ENCODE peak calls at places on chromosomes 16 and 17, in four cellular contexts. One of them, this sample, is unnamed.
A peak's percentile ranks its signal among the peaks of the same experiment; 100 is the strongest.

GRCh38 chr16:9846362-9847099 is 335.7 kb downstream of the GRIN2A start:
- DNase-seq in OCI-M1: no peak
- DNase-seq in fibroblast of lung: no peak
- DNase-seq in T-cell: no peak
- DNase-seq in this sample: no peak

GRCh38 chr17:44308320-44308818 is at the start of gene RUNDC3A:
- DNase-seq in OCI-M1: peak; percentile 79
- DNase-seq in fibroblast of lung: peak; percentile 75
- DNase-seq in T-cell: peak; percentile 75
- DNase-seq in this sample: peak; percentile 90

GRCh38 chr17:6555331-6556120 is 829 bp downstream of the PITPNM3 start:
- DNase-seq in OCI-M1: no peak
- DNase-seq in fibroblast of lung: no peak
- DNase-seq in T-cell: no peak
- DNase-seq in this sample: peak; percentile 36

GRCh38 chr16:3980311-3981111 is 100.0 kb upstream of the CREBBP start:
- DNase-seq in OCI-M1: no peak
- DNase-seq in fibroblast of lung: peak; percentile 77
- DNase-seq in T-cell: no peak
- DNase-seq in this sample: peak; percentile 66

GRCh38 chr17:1440921-1441320 is 15.1 kb downstream of the CRK start:
- DNase-seq in OCI-M1: no peak
- DNase-seq in fibroblast of lung: no peak
- DNase-seq in T-cell: no peak
- DNase-seq in this sample: no peak

GRCh38 chr17:42835732-42836131 is 2.5 kb downstream of the PSME3 start:
- DNase-seq in OCI-M1: no peak
- DNase-seq in fibroblast of lung: no peak
- DNase-seq in T-cell: no peak
- DNase-seq in this sample: no peak

GRCh38 chr17:31019004-31019403 is 48.2 kb downstream of the RNF135 start:
- DNase-seq in OCI-M1: no peak
- DNase-seq in fibroblast of lung: no peak
- DNase-seq in T-cell: no peak
- DNase-seq in this sample: no peak

GRCh38 chr16:87145181-87146176 is 171.7 kb downstream of the C16orf95 start:
- DNase-seq in OCI-M1: peak; percentile 2
- DNase-seq in fibroblast of lung: peak; percentile 67
- DNase-seq in T-cell: no peak
- DNase-seq in this sample: no peak

GRCh38 chr17:76261421-76262215 is 3.5 kb upstream of the UBALD2 start:
- DNase-seq in OCI-M1: no peak
- DNase-seq in fibroblast of lung: no peak
- DNase-seq in T-cell: no peak
- DNase-seq in this sample: no peak

GRCh38 chr16:82011199-82011641 is at the start of gene SDR42E1:
- DNase-seq in OCI-M1: no peak
- DNase-seq in fibroblast of lung: peak; percentile 27
- DNase-seq in T-cell: peak; percentile 68
- DNase-seq in this sample: no peak

GRCh38 chr16:1310832-1311200 is 1.4 kb downstream of the UBE2I start:
- DNase-seq in OCI-M1: no peak
- DNase-seq in fibroblast of lung: no peak
- DNase-seq in T-cell: peak; percentile 31
- DNase-seq in this sample: peak; percentile 45

GRCh38 chr17:3697157-3697515 is 1.2 kb upstream of the P2RX5 start:
- DNase-seq in OCI-M1: no peak
- DNase-seq in fibroblast of lung: no peak
- DNase-seq in T-cell: no peak
- DNase-seq in this sample: no peak

GRCh38 chr16:27245276-27246231 is 23.0 kb downstream of the NSMCE1 start:
- DNase-seq in OCI-M1: no peak
- DNase-seq in fibroblast of lung: peak; percentile 96
- DNase-seq in T-cell: no peak
- DNase-seq in this sample: peak; percentile 70

GRCh38 chr17:76672270-76672851 is 28.8 kb upstream of the ST6GALNAC1 start:
- DNase-seq in OCI-M1: peak; percentile 45
- DNase-seq in fibroblast of lung: no peak
- DNase-seq in T-cell: no peak
- DNase-seq in this sample: no peak

GRCh38 chr16:397135-397661 is at the start of gene NME4:
- DNase-seq in OCI-M1: peak; percentile 67
- DNase-seq in fibroblast of lung: no peak
- DNase-seq in T-cell: no peak
- DNase-seq in this sample: no peak

GRCh38 chr17:8447816-8448215 is 12.1 kb downstream of the NDEL1 start:
- DNase-seq in OCI-M1: peak; percentile 67
- DNase-seq in fibroblast of lung: no peak
- DNase-seq in T-cell: no peak
- DNase-seq in this sample: no peak

GRCh38 chr17:79645777-79646088 is 34.9 kb upstream of the RBFOX3 start:
- DNase-seq in OCI-M1: no peak
- DNase-seq in fibroblast of lung: no peak
- DNase-seq in T-cell: no peak
- DNase-seq in this sample: no peak

GRCh38 chr17:67311551-67311950 is 54.8 kb downstream of the PSMD12 start:
- DNase-seq in OCI-M1: no peak
- DNase-seq in fibroblast of lung: no peak
- DNase-seq in T-cell: no peak
- DNase-seq in this sample: no peak

GRCh38 chr17:17849147-17849820 is 12.5 kb upstream of the SREBF1 start:
- DNase-seq in OCI-M1: peak; percentile 94
- DNase-seq in fibroblast of lung: peak; percentile 53
- DNase-seq in T-cell: peak; percentile 90
- DNase-seq in this sample: peak; percentile 76

This sample was measured in foreskin fibroblast.